ENCODE peak calls at places on chromosomes 5 and 9, in nine cellular contexts. L is HepG2, K is suprapubic skin, P is upper lobe of right lung, R is bronchial epithelial cell, U is kidney epithelial cell, M is brain microvascular endothelial cell, G is heart right ventricle, J is foreskin fibroblast. T is an unnamed sample.

GRCh38 chr9:133045132-133045531 is 14.3 kb downstream of the GTF3C5 start:
- DNase-seq in L (no peak), K (no peak), P (no peak), R (no peak), U (no peak), M (no peak), G (no peak), J (no peak), T (no peak)

GRCh38 chr5:86909461-86909881 is 291.7 kb downstream of the COX7C start:
- DNase-seq in L (no peak), K (no peak), P (no peak), R (no peak), U (no peak), M (no peak), G (no peak), J (peak; percentile 50), T (peak; percentile 14)

GRCh38 chr5:71899865-71900342 is 180.8 kb downstream of the CARTPT start:
- DNase-seq in L (no peak), K (no peak), P (no peak), R (peak; percentile 94), U (no peak), M (peak; percentile 68), G (peak; percentile 32), J (peak; percentile 25), T (peak; percentile 14)

GRCh38 chr9:4193391-4193790 is 106.5 kb downstream of the GLIS3 start:
- DNase-seq in L (no peak), K (no peak), P (no peak), R (no peak), U (no peak), M (no peak), G (no peak), J (no peak), T (no peak)

GRCh38 chr5:56052735-56053134 is 58.0 kb upstream of the IL6ST start:
- DNase-seq in L (peak; percentile 49), K (no peak), P (no peak), R (no peak), U (no peak), M (no peak), G (no peak), J (no peak), T (no peak)

GRCh38 chr5:167814828-167815227 is 476.6 kb upstream of the WWC1 start:
- DNase-seq in L (no peak), K (no peak), P (no peak), R (peak; percentile 99), U (peak; percentile 97), M (peak; percentile 95), G (no peak), J (peak; percentile 69), T (peak; percentile 99)

GRCh38 chr5:146426305-146426704 is 20.8 kb upstream of the TCERG1 start:
- DNase-seq in L (no peak), K (no peak), P (no peak), R (no peak), U (no peak), M (no peak), G (no peak), J (no peak), T (no peak)

GRCh38 chr9:89661956-89662717 is 57.3 kb downstream of the GADD45G start:
- DNase-seq in L (peak; percentile 75), K (peak; percentile 97), P (peak; percentile 98), R (peak; percentile 73), U (peak; percentile 74), M (peak; percentile 97), G (peak; percentile 99), J (peak; percentile 33), T (peak; percentile 4)

GRCh38 chr9:117178596-117179111 is 236.2 kb downstream of the ASTN2 start:
- DNase-seq in L (no peak), K (no peak), P (no peak), R (peak; percentile 23), U (no peak), M (no peak), G (no peak), J (no peak), T (no peak)

GRCh38 chr5:155799308-155799707 is 527.7 kb upstream of the SGCD start:
- DNase-seq in L (no peak), K (no peak), P (no peak), R (no peak), U (no peak), M (no peak), G (peak; percentile 15), J (no peak), T (no peak)

GRCh38 chr5:113250341-113250953 is 184.3 kb downstream of the TSSK1B start:
- DNase-seq in L (no peak), K (no peak), P (no peak), R (no peak), U (no peak), M (peak; percentile 91), G (peak; percentile 73), J (peak; percentile 80), T (peak; percentile 87)

GRCh38 chr5:113293068-113293571 is 141.7 kb downstream of the TSSK1B start:
- DNase-seq in L (no peak), K (no peak), P (no peak), R (peak; percentile 25), U (no peak), M (no peak), G (no peak), J (no peak), T (no peak)

GRCh38 chr9:21615446-21615845 is 133.3 kb upstream of the IFNE start:
- DNase-seq in L (no peak), K (no peak), P (no peak), R (no peak), U (no peak), M (no peak), G (no peak), J (no peak), T (no peak)

GRCh38 chr5:117295941-117296340 is 721.3 kb upstream of the SEMA6A start:
- DNase-seq in L (no peak), K (no peak), P (no peak), R (peak; percentile 74), U (no peak), M (no peak), G (no peak), J (no peak), T (no peak)

DNA sequence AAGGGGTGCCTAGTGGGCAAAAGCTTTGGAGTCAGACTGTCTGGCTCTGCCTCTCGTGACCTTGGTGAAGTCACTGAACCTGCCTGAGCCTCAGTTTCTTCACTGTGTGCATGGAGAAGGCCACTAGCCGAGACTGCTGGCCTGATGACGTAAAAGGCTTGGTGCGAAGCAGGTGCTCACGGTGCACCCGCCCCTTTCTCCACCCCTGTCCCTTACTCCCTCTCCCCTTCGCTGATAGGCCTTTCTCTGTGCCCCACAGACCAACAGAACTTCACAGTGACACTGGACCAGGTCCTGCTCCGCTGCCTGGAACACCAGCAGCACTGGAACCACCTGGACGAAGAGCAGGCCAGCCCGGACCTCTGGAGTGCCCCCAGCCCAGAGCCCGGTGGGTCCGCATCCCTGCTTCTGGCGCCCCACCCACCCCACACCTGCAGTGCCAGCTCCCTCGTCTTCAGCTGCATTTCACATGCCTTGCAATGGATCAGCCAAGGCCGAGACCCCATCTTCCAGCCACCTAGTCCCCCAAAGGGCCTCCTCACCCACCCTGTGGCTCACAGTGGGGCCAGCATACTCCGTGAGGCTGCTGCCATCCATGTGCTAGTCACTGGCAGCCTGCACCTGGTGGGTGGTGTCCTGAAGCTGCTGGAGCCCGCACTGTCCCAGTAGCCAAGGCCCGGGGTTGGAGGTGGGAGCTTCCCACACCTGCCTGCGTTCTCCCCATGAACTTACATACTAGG is 10.4 kb downstream of the FPGS start:
- DNase-seq in L (no peak), K (no peak), P (no peak), R (no peak), U (no peak), M (no peak), G (no peak), J (no peak), T (no peak)
- TF ChIP-seq CTCF in L (no peak), K (no peak), P (no peak), R (no peak), U (no peak), M (no peak), G (no peak), J (no peak), T (no peak)

GRCh38 chr5:28254846-28255245 is 1216.5 kb upstream of the CDH9 start:
- DNase-seq in L (no peak), K (no peak), P (no peak), R (no peak), U (peak; percentile 32), M (no peak), G (no peak), J (no peak), T (no peak)
- H3K4me3 ChIP-seq in L (no peak overlapping the region), K (no peak overlapping the region), P (no peak overlapping the region), R (no peak overlapping the region), U (no peak overlapping the region), M (no peak overlapping the region), G (no peak overlapping the region), J (no peak overlapping the region), T (no peak overlapping the region)

GRCh38 chr5:82785941-82786340 is 291.3 kb downstream of the TMEM167A start:
- DNase-seq in L (peak; percentile 29), K (no peak), P (no peak), R (no peak), U (no peak), M (no peak), G (no peak), J (no peak), T (no peak)

DNA sequence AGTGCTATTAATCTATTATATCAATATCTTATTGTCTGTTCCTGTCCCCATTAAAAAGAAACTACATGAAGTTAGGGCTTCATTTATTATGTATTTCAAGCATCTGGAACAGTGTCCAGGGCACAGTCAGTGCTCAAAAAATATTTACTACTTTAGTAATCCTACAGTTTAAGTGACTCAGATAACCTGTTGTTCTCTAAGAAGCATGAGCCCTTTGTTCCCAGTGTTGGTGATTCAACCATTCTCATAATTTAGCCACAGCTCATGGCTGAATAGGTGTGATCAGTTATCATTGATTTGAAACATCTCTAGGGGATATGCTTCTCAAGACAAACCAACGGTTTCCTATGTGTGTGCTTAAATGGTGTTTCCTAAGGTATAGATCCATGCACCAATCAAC is 292.7 kb downstream of the TMEM167A start:
- DNase-seq in L (no peak), K (no peak), P (no peak), R (peak; percentile 66), U (no peak), M (no peak), G (no peak), J (no peak), T (no peak)
- TF ChIP-seq CTCF in L (no peak), K (no peak), P (no peak), R (no peak), U (no peak), M (no peak), G (no peak), J (no peak), T (no peak)

GRCh38 chr9:129571298-129572051 is 49.4 kb downstream of the C9orf50 start:
- DNase-seq in L (peak; percentile 49), K (no peak), P (no peak), R (no peak), U (no peak), M (no peak), G (no peak), J (no peak), T (no peak)

GRCh38 chr9:129567842-129568559 is 52.9 kb downstream of the C9orf50 start:
- DNase-seq in L (peak; percentile 75), K (no peak), P (peak; percentile 73), R (peak; percentile 39), U (no peak), M (no peak), G (peak; percentile 23), J (peak; percentile 76), T (peak; percentile 10)

GRCh38 chr9:129568560-129569505 is 52.1 kb downstream of the C9orf50 start:
- DNase-seq in L (peak; percentile 73), K (no peak), P (peak; percentile 72), R (no peak), U (no peak), M (no peak), G (peak; percentile 50), J (no peak), T (no peak)

GRCh38 chr9:129570450-129571297 is 50.2 kb downstream of the C9orf50 start:
- DNase-seq in L (peak; percentile 75), K (no peak), P (no peak), R (peak; percentile 83), U (no peak), M (peak; percentile 76), G (peak; percentile 47), J (peak; percentile 79), T (peak; percentile 78)

GRCh38 chr9:129569506-129570449 is 51.1 kb downstream of the C9orf50 start:
- DNase-seq in L (peak; percentile 56), K (no peak), P (no peak), R (no peak), U (no peak), M (no peak), G (no peak), J (no peak), T (no peak)
- H3K4me3 ChIP-seq in L (peak overlapping the region; percentile 50), K (peak overlapping the region; percentile 70), P (no peak overlapping the region), R (no peak overlapping the region), U (no peak overlapping the region), M (no peak overlapping the region), G (peak overlapping the region; percentile 54), J (no peak overlapping the region), T (no peak overlapping the region)